ENCODE peak calls at places on chromosome 14, in six cellular contexts. K is astrocyte of the cerebellum; X is pancreas; W is omental fat pad; C is stimulated activated effector memory CD8-positive, alpha-beta T cell treated with anti-CD3 and anti-CD28 coated beads, Interleukin-12 subunit alpha, Interleukin-12 subunit beta, amount 100 ng/mL, for 72 hours; Z is GM12865. U is an unnamed sample.

GRCh38 chr14:106209745-106210144 is 683.4 kb downstream of the TMEM121 start:
- DNase-seq in K (no peak), X (no peak), W (no peak), C (no peak), Z (no peak), U (no peak)

GRCh38 chr14:61700104-61700886 is 5.0 kb downstream of the HIF1A start:
- DNase-seq in K (no peak), X (no peak), W (no peak), C (no peak), Z (no peak), U (no peak)

GRCh38 chr14:20857630-20858261 is 33.4 kb upstream of the RNASE3 start:
- DNase-seq in K (peak), X (peak), W (peak), C (peak), Z (peak), U (peak)

GRCh38 chr14:92646952-92647461 is 101.4 kb downstream of the LGMN start:
- DNase-seq in K (peak), X (no peak), W (no peak), C (no peak), Z (no peak), U (no peak)

GRCh38 chr14:101503431-101504095 is 57.7 kb upstream of the DIO3 start:
- DNase-seq in K (no peak), X (peak), W (no peak), C (no peak), Z (no peak), U (peak)

GRCh38 chr14:103711516-103712431 is 3.5 kb downstream of the XRCC3 start:
- DNase-seq in K (no peak), X (no peak), W (no peak), C (no peak), Z (no peak), U (peak)

GRCh38 chr14:68676511-68676943 is 116.3 kb downstream of the ZFP36L1 start:
- DNase-seq in K (no peak), X (no peak), W (no peak), C (no peak), Z (no peak), U (no peak)

GRCh38 chr14:95460647-95461478 is 55.6 kb downstream of the SYNE3 start:
- DNase-seq in K (peak), X (no peak), W (no peak), C (no peak), Z (no peak), U (no peak)

GRCh38 chr14:53325176-53325806 is 172.2 kb upstream of the DDHD1 start:
- DNase-seq in K (no peak), X (no peak), W (no peak), C (no peak), Z (peak), U (no peak)

GRCh38 chr14:53249059-53249458 is 95.9 kb upstream of the DDHD1 start:
- DNase-seq in K (no peak), X (no peak), W (no peak), C (no peak), Z (no peak), U (no peak)

GRCh38 chr14:93042968-93043940 is 72.5 kb downstream of the ITPK1 start:
- DNase-seq in K (peak), X (peak), W (no peak), C (no peak), Z (peak), U (peak)

GRCh38 chr14:68309631-68310030 is 483.2 kb downstream of the ZFP36L1 start:
- DNase-seq in K (no peak), X (no peak), W (no peak), C (no peak), Z (no peak), U (peak)

GRCh38 chr14:43765474-43765873 is 741.6 kb downstream of the FSCB start:
- DNase-seq in K (no peak), X (no peak), W (no peak), C (no peak), Z (no peak), U (no peak)

GRCh38 chr14:104576607-104577332 is 2.8 kb upstream of the C14orf180 start:
- DNase-seq in K (no peak), X (no peak), W (no peak), C (no peak), Z (no peak), U (no peak)

GRCh38 chr14:50864911-50865310 is 6.9 kb upstream of the ABHD12B start:
- DNase-seq in K (no peak), X (no peak), W (no peak), C (no peak), Z (no peak), U (no peak)

GRCh38 chr14:60381909-60382308 is 104.0 kb downstream of the C14orf39 start:
- DNase-seq in K (no peak), X (no peak), W (no peak), C (no peak), Z (no peak), U (no peak)

GRCh38 chr14:25121342-25122129 is 71.6 kb upstream of the STXBP6 start:
- DNase-seq in K (peak), X (no peak), W (no peak), C (no peak), Z (no peak), U (no peak)

GRCh38 chr14:37599527-37600368 is 4.3 kb downstream of the TTC6 start:
- DNase-seq in K (no peak), X (no peak), W (no peak), C (no peak), Z (no peak), U (no peak)

GRCh38 chr14:85417396-85417795 is 112.5 kb upstream of the FLRT2 start:
- DNase-seq in K (no peak), X (no peak), W (no peak), C (no peak), Z (no peak), U (no peak)

GRCh38 chr14:74538411-74539391 is 45.1 kb downstream of the ISCA2 start:
- DNase-seq in K (no peak), X (no peak), W (no peak), C (no peak), Z (no peak), U (peak)

GRCh38 chr14:72444701-72445100 is 449.2 kb downstream of the DPF3 start:
- DNase-seq in K (no peak), X (no peak), W (no peak), C (no peak), Z (no peak), U (no peak)

GRCh38 chr14:100407376-100408102 is 84.4 kb downstream of the SLC25A47 start:
- DNase-seq in K (no peak), X (no peak), W (no peak), C (no peak), Z (no peak), U (no peak)

GRCh38 chr14:51697848-51698247 is 46.1 kb downstream of the FRMD6 start:
- DNase-seq in K (no peak), X (no peak), W (no peak), C (no peak), Z (no peak), U (no peak)

GRCh38 chr14:100268591-100269207 is 29.8 kb downstream of the YY1 start:
- DNase-seq in K (no peak), X (no peak), W (no peak), C (no peak), Z (no peak), U (no peak)

GRCh38 chr14:94112513-94113060 is 2.1 kb downstream of the IFI27 start:
- DNase-seq in K (no peak), X (no peak), W (no peak), C (no peak), Z (no peak), U (no peak)

U was measured in posterior vena cava.